ENCODE peak calls at places on chromosome X, in six cellular contexts. One of them, this sample, is unnamed.

GRCh38 chrX:23292979-23293651 is 41.5 kb upstream of the PTCHD1 start:
- DNase-seq in neural progenitor cell: no peak
- DNase-seq in upper lobe of left lung: no peak
- DNase-seq in kidney: no peak
- DNase-seq in AG04450: no peak
- DNase-seq in astrocyte of the spinal cord: peak
- DNase-seq in this sample: peak

GRCh38 chrX:154827624-154828408 is 6.6 kb downstream of the SMIM9 start:
- DNase-seq in AG04450: no peak
- DNase-seq in neural progenitor cell: no peak
- DNase-seq in kidney: no peak
- DNase-seq in astrocyte of the spinal cord: no peak
- DNase-seq in upper lobe of left lung: no peak
- DNase-seq in this sample: no peak

GRCh38 chrX:31314921-31315320 is 243.1 kb upstream of the FTHL17 start:
- DNase-seq in kidney: no peak
- DNase-seq in AG04450: no peak
- DNase-seq in upper lobe of left lung: no peak
- DNase-seq in neural progenitor cell: no peak
- DNase-seq in astrocyte of the spinal cord: peak
- DNase-seq in this sample: peak

GRCh38 chrX:139770366-139770765 is 62.4 kb upstream of the MCF2 start:
- DNase-seq in kidney: no peak
- DNase-seq in upper lobe of left lung: no peak
- DNase-seq in neural progenitor cell: no peak
- DNase-seq in astrocyte of the spinal cord: no peak
- DNase-seq in AG04450: no peak
- DNase-seq in this sample: no peak

GRCh38 chrX:18900401-18900976 is 83.4 kb downstream of the PHKA2 start:
- DNase-seq in astrocyte of the spinal cord: no peak
- DNase-seq in AG04450: no peak
- DNase-seq in neural progenitor cell: no peak
- DNase-seq in kidney: no peak
- DNase-seq in upper lobe of left lung: no peak
- DNase-seq in this sample: peak

GRCh38 chrX:135185795-135186443 is 14.7 kb upstream of the CT55 start:
- DNase-seq in astrocyte of the spinal cord: peak
- DNase-seq in kidney: no peak
- DNase-seq in AG04450: peak
- DNase-seq in neural progenitor cell: peak
- DNase-seq in upper lobe of left lung: no peak
- DNase-seq in this sample: peak

GRCh38 chrX:85928606-85929005 is 118.8 kb downstream of the CHM start:
- DNase-seq in neural progenitor cell: no peak
- DNase-seq in astrocyte of the spinal cord: no peak
- DNase-seq in upper lobe of left lung: no peak
- DNase-seq in kidney: no peak
- DNase-seq in AG04450: no peak
- DNase-seq in this sample: no peak

GRCh38 chrX:47297874-47298273 is 65.1 kb downstream of the USP11 start:
- DNase-seq in neural progenitor cell: no peak
- DNase-seq in kidney: no peak
- DNase-seq in AG04450: no peak
- DNase-seq in astrocyte of the spinal cord: no peak
- DNase-seq in upper lobe of left lung: peak
- DNase-seq in this sample: no peak

GRCh38 chrX:2135421-2135820 is 365.4 kb downstream of the DHRSX start:
- DNase-seq in kidney: no peak
- DNase-seq in upper lobe of left lung: no peak
- DNase-seq in neural progenitor cell: no peak
- DNase-seq in astrocyte of the spinal cord: no peak
- DNase-seq in AG04450: no peak
- DNase-seq in this sample: no peak

GRCh38 chrX:30085571-30085970 is 129.8 kb upstream of the MAGEB2 start:
- DNase-seq in astrocyte of the spinal cord: no peak
- DNase-seq in upper lobe of left lung: no peak
- DNase-seq in neural progenitor cell: no peak
- DNase-seq in AG04450: no peak
- DNase-seq in kidney: no peak
- DNase-seq in this sample: no peak

GRCh38 chrX:71095033-71095432 is 618 bp upstream of the FOXO4 start:
- DNase-seq in neural progenitor cell: no peak
- DNase-seq in astrocyte of the spinal cord: no peak
- DNase-seq in kidney: no peak
- DNase-seq in AG04450: no peak
- DNase-seq in upper lobe of left lung: no peak
- DNase-seq in this sample: no peak

GRCh38 chrX:13898084-13898483 is 81.2 kb upstream of the GPM6B start:
- DNase-seq in neural progenitor cell: peak
- DNase-seq in upper lobe of left lung: no peak
- DNase-seq in kidney: no peak
- DNase-seq in astrocyte of the spinal cord: no peak
- DNase-seq in AG04450: no peak
- DNase-seq in this sample: peak

GRCh38 chrX:110836982-110837381 is 41.4 kb upstream of the CHRDL1 start:
- DNase-seq in upper lobe of left lung: no peak
- DNase-seq in AG04450: no peak
- DNase-seq in neural progenitor cell: peak
- DNase-seq in astrocyte of the spinal cord: no peak
- DNase-seq in kidney: no peak
- DNase-seq in this sample: no peak

GRCh38 chrX:19382500-19383145 is 38.9 kb downstream of the PDHA1 start:
- DNase-seq in kidney: no peak
- DNase-seq in AG04450: no peak
- DNase-seq in upper lobe of left lung: peak
- DNase-seq in astrocyte of the spinal cord: peak
- DNase-seq in neural progenitor cell: peak
- DNase-seq in this sample: peak

GRCh38 chrX:44975666-44976263 is 102.8 kb downstream of the KDM6A start:
- DNase-seq in astrocyte of the spinal cord: no peak
- DNase-seq in AG04450: no peak
- DNase-seq in upper lobe of left lung: no peak
- DNase-seq in kidney: no peak
- DNase-seq in neural progenitor cell: no peak
- DNase-seq in this sample: no peak

GRCh38 chrX:118174516-118174915 is 57.9 kb upstream of the KLHL13 start:
- DNase-seq in astrocyte of the spinal cord: no peak
- DNase-seq in AG04450: no peak
- DNase-seq in neural progenitor cell: no peak
- DNase-seq in kidney: no peak
- DNase-seq in upper lobe of left lung: no peak
- DNase-seq in this sample: no peak

GRCh38 chrX:133005038-133005437 is 46.6 kb upstream of the HS6ST2 start:
- DNase-seq in neural progenitor cell: peak
- DNase-seq in astrocyte of the spinal cord: peak
- DNase-seq in kidney: no peak
- DNase-seq in AG04450: no peak
- DNase-seq in upper lobe of left lung: no peak
- DNase-seq in this sample: peak

GRCh38 chrX:70481871-70482270 is 37.2 kb downstream of the DLG3 start:
- DNase-seq in astrocyte of the spinal cord: no peak
- DNase-seq in neural progenitor cell: no peak
- DNase-seq in kidney: no peak
- DNase-seq in AG04450: no peak
- DNase-seq in upper lobe of left lung: no peak
- DNase-seq in this sample: no peak

GRCh38 chrX:53713987-53714579 is 27.6 kb upstream of the HUWE1 start:
- DNase-seq in upper lobe of left lung: no peak
- DNase-seq in neural progenitor cell: no peak
- DNase-seq in astrocyte of the spinal cord: no peak
- DNase-seq in AG04450: no peak
- DNase-seq in kidney: no peak
- DNase-seq in this sample: peak

GRCh38 chrX:105553118-105553517 is 269.2 kb upstream of the NRK start:
- DNase-seq in kidney: no peak
- DNase-seq in neural progenitor cell: no peak
- DNase-seq in astrocyte of the spinal cord: no peak
- DNase-seq in upper lobe of left lung: no peak
- DNase-seq in AG04450: no peak
- DNase-seq in this sample: no peak

GRCh38 chrX:49102221-49102620 is 21.3 kb downstream of the GPKOW start:
- DNase-seq in neural progenitor cell: no peak
- DNase-seq in astrocyte of the spinal cord: no peak
- DNase-seq in AG04450: no peak
- DNase-seq in upper lobe of left lung: no peak
- DNase-seq in kidney: no peak
- DNase-seq in this sample: no peak

GRCh38 chrX:130669233-130669632 is 233.8 kb downstream of the ENOX2 start:
- DNase-seq in upper lobe of left lung: no peak
- DNase-seq in astrocyte of the spinal cord: peak
- DNase-seq in AG04450: no peak
- DNase-seq in neural progenitor cell: no peak
- DNase-seq in kidney: no peak
- DNase-seq in this sample: peak

GRCh38 chrX:9907645-9908387 is 59.3 kb upstream of the CLDN34 start:
- DNase-seq in AG04450: peak
- DNase-seq in kidney: no peak
- DNase-seq in upper lobe of left lung: no peak
- DNase-seq in astrocyte of the spinal cord: peak
- DNase-seq in neural progenitor cell: no peak
- DNase-seq in this sample: peak

GRCh38 chrX:2374086-2374485 is 126.7 kb downstream of the DHRSX start:
- DNase-seq in AG04450: no peak
- DNase-seq in upper lobe of left lung: no peak
- DNase-seq in neural progenitor cell: no peak
- DNase-seq in astrocyte of the spinal cord: peak
- DNase-seq in kidney: no peak
- DNase-seq in this sample: no peak

GRCh38 chrX:9033989-9034388 is at the start of gene FAM9B:
- DNase-seq in AG04450: no peak
- DNase-seq in neural progenitor cell: no peak
- DNase-seq in kidney: no peak
- DNase-seq in astrocyte of the spinal cord: no peak
- DNase-seq in upper lobe of left lung: no peak
- DNase-seq in this sample: no peak

GRCh38 chrX:67614414-67614813 is 70.6 kb downstream of the AR start:
- DNase-seq in kidney: no peak
- DNase-seq in astrocyte of the spinal cord: peak
- DNase-seq in upper lobe of left lung: no peak
- DNase-seq in AG04450: no peak
- DNase-seq in neural progenitor cell: no peak
- DNase-seq in this sample: peak

GRCh38 chrX:71366674-71367256 is 608 bp downstream of the TAF1 start:
- DNase-seq in upper lobe of left lung: peak
- DNase-seq in kidney: no peak
- DNase-seq in neural progenitor cell: peak
- DNase-seq in AG04450: no peak
- DNase-seq in astrocyte of the spinal cord: peak
- DNase-seq in this sample: peak

GRCh38 chrX:147894332-147894870 is 17.3 kb upstream of the FMR1 start:
- DNase-seq in kidney: no peak
- DNase-seq in AG04450: no peak
- DNase-seq in upper lobe of left lung: no peak
- DNase-seq in astrocyte of the spinal cord: peak
- DNase-seq in neural progenitor cell: peak
- DNase-seq in this sample: peak

GRCh38 chrX:135484636-135485289 is 35.7 kb upstream of the INTS6L start:
- DNase-seq in kidney: no peak
- DNase-seq in neural progenitor cell: peak
- DNase-seq in astrocyte of the spinal cord: peak
- DNase-seq in upper lobe of left lung: no peak
- DNase-seq in AG04450: no peak
- DNase-seq in this sample: peak

GRCh38 chrX:71664889-71665491 is 2.4 kb upstream of the LOC101059915 start:
- DNase-seq in kidney: no peak
- DNase-seq in neural progenitor cell: no peak
- DNase-seq in astrocyte of the spinal cord: no peak
- DNase-seq in upper lobe of left lung: no peak
- DNase-seq in AG04450: no peak
- DNase-seq in this sample: no peak

GRCh38 chrX:152074163-152074562 is 64.2 kb downstream of the MAGEA10 start:
- DNase-seq in kidney: no peak
- DNase-seq in astrocyte of the spinal cord: no peak
- DNase-seq in neural progenitor cell: no peak
- DNase-seq in AG04450: no peak
- DNase-seq in upper lobe of left lung: no peak
- DNase-seq in this sample: peak
- H3K4me3 ChIP-seq in kidney: no peak
- H3K4me3 ChIP-seq in astrocyte of the spinal cord: no peak
- H3K4me3 ChIP-seq in neural progenitor cell: no peak
- H3K4me3 ChIP-seq in AG04450: no peak
- H3K4me3 ChIP-seq in upper lobe of left lung: no peak
- H3K4me3 ChIP-seq in this sample: no peak

GRCh38 chrX:24293412-24293811 is 20.5 kb downstream of the SUPT20HL2 start:
- DNase-seq in kidney: no peak
- DNase-seq in neural progenitor cell: no peak
- DNase-seq in astrocyte of the spinal cord: no peak
- DNase-seq in upper lobe of left lung: no peak
- DNase-seq in AG04450: no peak
- DNase-seq in this sample: no peak

GRCh38 chrX:24298191-24298590 is 15.7 kb downstream of the SUPT20HL2 start:
- DNase-seq in AG04450: no peak
- DNase-seq in upper lobe of left lung: no peak
- DNase-seq in astrocyte of the spinal cord: no peak
- DNase-seq in neural progenitor cell: peak
- DNase-seq in kidney: no peak
- DNase-seq in this sample: peak

GRCh38 chrX:24292358-24292757 is 21.5 kb downstream of the SUPT20HL2 start:
- DNase-seq in neural progenitor cell: no peak
- DNase-seq in upper lobe of left lung: no peak
- DNase-seq in kidney: no peak
- DNase-seq in astrocyte of the spinal cord: no peak
- DNase-seq in AG04450: no peak
- DNase-seq in this sample: no peak

GRCh38 chrX:24294619-24295018 is 19.2 kb downstream of the SUPT20HL2 start:
- DNase-seq in kidney: no peak
- DNase-seq in AG04450: no peak
- DNase-seq in neural progenitor cell: peak
- DNase-seq in astrocyte of the spinal cord: no peak
- DNase-seq in upper lobe of left lung: no peak
- DNase-seq in this sample: peak
- TF ChIP-seq CTCF in kidney: no peak
- TF ChIP-seq CTCF in AG04450: no peak
- TF ChIP-seq CTCF in neural progenitor cell: peak
- TF ChIP-seq CTCF in astrocyte of the spinal cord: peak
- TF ChIP-seq CTCF in upper lobe of left lung: no peak
- TF ChIP-seq CTCF in this sample: peak

GRCh38 chrX:84501798-84502628 is at the start of gene HDX:
- DNase-seq in neural progenitor cell: peak
- DNase-seq in upper lobe of left lung: peak
- DNase-seq in AG04450: peak
- DNase-seq in astrocyte of the spinal cord: peak
- DNase-seq in kidney: peak
- DNase-seq in this sample: peak
- H3K4me3 ChIP-seq in neural progenitor cell: peak
- H3K4me3 ChIP-seq in upper lobe of left lung: peak
- H3K4me3 ChIP-seq in AG04450: peak
- H3K4me3 ChIP-seq in astrocyte of the spinal cord: peak
- H3K4me3 ChIP-seq in kidney: peak
- H3K4me3 ChIP-seq in this sample: peak

GRCh38 chrX:124023838-124024238 is 62.3 kb downstream of the STAG2 start:
- DNase-seq in astrocyte of the spinal cord: peak
- DNase-seq in kidney: no peak
- DNase-seq in upper lobe of left lung: no peak
- DNase-seq in neural progenitor cell: no peak
- DNase-seq in AG04450: no peak
- DNase-seq in this sample: peak

GRCh38 chrX:124015721-124016120 is 54.2 kb downstream of the STAG2 start:
- DNase-seq in neural progenitor cell: no peak
- DNase-seq in astrocyte of the spinal cord: no peak
- DNase-seq in upper lobe of left lung: no peak
- DNase-seq in AG04450: no peak
- DNase-seq in kidney: no peak
- DNase-seq in this sample: no peak

GRCh38 chrX:124018031-124018430 is 56.5 kb downstream of the STAG2 start:
- DNase-seq in AG04450: no peak
- DNase-seq in astrocyte of the spinal cord: no peak
- DNase-seq in upper lobe of left lung: no peak
- DNase-seq in kidney: no peak
- DNase-seq in neural progenitor cell: no peak
- DNase-seq in this sample: peak
- TF ChIP-seq CTCF in AG04450: peak
- TF ChIP-seq CTCF in astrocyte of the spinal cord: peak
- TF ChIP-seq CTCF in upper lobe of left lung: no peak
- TF ChIP-seq CTCF in kidney: no peak
- TF ChIP-seq CTCF in neural progenitor cell: no peak
- TF ChIP-seq CTCF in this sample: no peak